ENCODE peak calls at places on chromosome 10, in five cellular contexts. O is stimulated activated CD4-positive, alpha-beta T cell treated with anti-CD3 and anti-CD28 coated beads, Interleukin-15, amount 100 ng/mL, for 1 hour; U is skeletal muscle cell; S is stimulated activated CD8-positive, alpha-beta memory T cell treated with anti-CD3 and anti-CD28 coated beads, Interleukin-7, amount 100 ng/mL, for 48 hours; V is activated gamma-delta T cell. J is an unnamed sample.

GRCh38 chr10:50884302-50884701 is 1.1 kb downstream of the A1CF start:
- DNase-seq in O (no peak), V (no peak), S (no peak), U (no peak), J (no peak)

GRCh38 chr10:118422241-118422640 is 80.1 kb upstream of the FAM204A start:
- DNase-seq in O (no peak), U (no peak), V (no peak), S (no peak), J (no peak)

GRCh38 chr10:132676193-132676891 is 109.6 kb downstream of the NKX6-2 start:
- DNase-seq in S (no peak), U (no peak), V (no peak), O (no peak), J (no peak)

GRCh38 chr10:22704348-22705341 is 9.7 kb downstream of the PIP4K2A start:
- DNase-seq in O (no peak), U (no peak), V (no peak), S (no peak), J (no peak)

GRCh38 chr10:33136271-33136670 is 178.2 kb upstream of the ITGB1 start:
- DNase-seq in U (no peak), S (no peak), O (no peak), V (no peak), J (no peak)

GRCh38 chr10:94677691-94678090 is 5.8 kb upstream of the CYP2C18 start:
- DNase-seq in O (no peak), V (no peak), U (no peak), S (no peak), J (no peak)

GRCh38 chr10:17229717-17229966 is 1.6 kb downstream of the VIM start:
- DNase-seq in O (no peak), V (no peak), U (no peak), S (no peak), J (no peak)

GRCh38 chr10:43216931-43217562 is 49.8 kb downstream of the RASGEF1A start:
- DNase-seq in U (no peak), V (no peak), O (no peak), S (no peak), J (no peak)

GRCh38 chr10:132941640-132942051 is 724 bp downstream of the CFAP46 start:
- DNase-seq in O (no peak), S (no peak), U (no peak), V (no peak), J (no peak)

GRCh38 chr10:21171936-21172773 is 275.0 kb upstream of the NEBL start:
- DNase-seq in V (no peak), S (no peak), U (no peak), O (no peak), J (no peak)

GRCh38 chr10:110600487-110601101 is 33.1 kb downstream of the SMC3 start:
- DNase-seq in U (no peak), O (no peak), V (no peak), S (no peak), J (no peak)

GRCh38 chr10:34827087-34827766 is 12.1 kb upstream of the PARD3 start:
- DNase-seq in U (no peak), O (no peak), S (no peak), V (no peak), J (no peak)

GRCh38 chr10:4017336-4017735 is 232.3 kb upstream of the KLF6 start:
- DNase-seq in O (no peak), S (no peak), V (no peak), U (no peak), J (no peak)

GRCh38 chr10:70834448-70835151 is 18.9 kb downstream of the SGPL1 start:
- DNase-seq in S (no peak), O (no peak), V (no peak), U (no peak), J (no peak)

GRCh38 chr10:58647366-58647765 is 134.7 kb downstream of the BICC1 start:
- DNase-seq in O (no peak), S (no peak), V (no peak), U (no peak), J (no peak)

GRCh38 chr10:5446390-5446926 is 34.1 kb downstream of the NET1 start:
- DNase-seq in V (peak; percentile 34), O (peak; percentile 52), U (peak; percentile 58), S (peak; percentile 68), J (peak; percentile 70)

GRCh38 chr10:68301790-68302502 is 29.9 kb upstream of the HNRNPH3 start:
- DNase-seq in S (no peak), U (peak; percentile 12), V (no peak), O (no peak), J (peak; percentile 29)

GRCh38 chr10:51436805-51437204 is 262.6 kb downstream of the CSTF2T start:
- DNase-seq in S (no peak), U (no peak), V (no peak), O (no peak), J (no peak)

GRCh38 chr10:35040761-35041501 is 49.2 kb downstream of the CUL2 start:
- DNase-seq in O (no peak), S (no peak), U (peak; percentile 72), V (no peak), J (peak; percentile 81)

GRCh38 chr10:103745264-103746247 is 109.8 kb downstream of the SH3PXD2A start:
- DNase-seq in O (peak; percentile 28), S (peak; percentile 54), V (no peak), U (no peak), J (no peak)

GRCh38 chr10:124659380-124659779 is 84.8 kb downstream of the FAM53B start:
- DNase-seq in U (no peak), V (no peak), S (no peak), O (no peak), J (no peak)

GRCh38 chr10:114694062-114694461 is 36.0 kb upstream of the ABLIM1 start:
- DNase-seq in V (no peak), U (no peak), S (no peak), O (no peak), J (no peak)

GRCh38 chr10:93079663-93080349 is 6.1 kb downstream of the CYP26A1 start:
- DNase-seq in S (no peak), O (no peak), V (no peak), U (no peak), J (no peak)

GRCh38 chr10:48655426-48656240 is 29.0 kb upstream of the WDFY4 start:
- DNase-seq in O (no peak), S (no peak), U (no peak), V (peak; percentile 13), J (peak; percentile 55)